ENCODE peak calls at places on chromosomes 3 and 15, in eight cellular contexts. B is NCI-H460; K is stimulated activated naive CD8-positive, alpha-beta T cell treated with anti-CD3 and anti-CD28 coated beads, Interleukin-15, Interleukin-2, amounts not matched to agents 100 U/mL and 50 U/mL, for 24 hours; U is amygdala; W is retina; S is stimulated activated CD4-positive, alpha-beta T cell treated with anti-CD3 and anti-CD28 coated beads, Interleukin-4, amount 100 ng/mL, for 1 hour; T is HT1080; G is fibroblast of the conjunctiva. M is an unnamed sample.

GRCh38 chr15:41860049-41860828 is 21.6 kb downstream of the PLA2G4B start:
- DNase-seq in W (no peak), T (no peak), B (no peak), G (no peak), K (no peak), U (no peak), S (no peak), M (no peak)

GRCh38 chr15:63504247-63504978 is at the start of gene USP3:
- DNase-seq in W (peak; percentile 99), T (peak; percentile 92), S (peak; percentile 90), U (peak; percentile 94), G (peak; percentile 86), B (peak; percentile 92), K (peak; percentile 93), M (peak; percentile 90)

GRCh38 chr3:85796140-85796539 is 837.4 kb downstream of the CADM2 start:
- DNase-seq in U (no peak), T (no peak), W (no peak), S (no peak), K (no peak), G (no peak), B (no peak), M (no peak)

GRCh38 chr3:66362541-66362941 is 138.3 kb downstream of the LRIG1 start:
- DNase-seq in W (no peak), K (no peak), B (no peak), U (no peak), S (no peak), G (peak; percentile 20), T (peak; percentile 34), M (no peak)

GRCh38 chr3:100912571-100912970 is 80.7 kb downstream of the ABI3BP start:
- DNase-seq in B (no peak), K (no peak), W (no peak), U (no peak), G (no peak), T (no peak), S (no peak), M (no peak)

GRCh38 chr15:81507831-81508230 is 133.8 kb upstream of the TMC3 start:
- DNase-seq in B (no peak), S (no peak), W (no peak), U (no peak), G (no peak), T (no peak), K (no peak), M (no peak)

GRCh38 chr3:177602601-177603136 is 405.4 kb upstream of the TBL1XR1 start:
- DNase-seq in G (no peak), K (no peak), T (no peak), U (no peak), B (no peak), S (no peak), W (no peak), M (no peak)

GRCh38 chr3:25239042-25239441 is 189.0 kb upstream of the RARB start:
- DNase-seq in B (no peak), U (no peak), S (no peak), W (no peak), T (no peak), G (no peak), K (no peak), M (no peak)

GRCh38 chr3:7290062-7290825 is 429.3 kb downstream of the GRM7 start:
- DNase-seq in W (no peak), U (no peak), B (no peak), G (no peak), K (no peak), T (no peak), S (no peak), M (no peak)

GRCh38 chr3:38029400-38030125 is at the start of gene PLCD1:
- DNase-seq in K (peak; percentile 35), U (peak; percentile 66), W (no peak), T (no peak), G (peak; percentile 60), B (no peak), S (peak; percentile 29), M (peak; percentile 23)

GRCh38 chr3:60599586-60599985 is 651.7 kb downstream of the FHIT start:
- DNase-seq in K (no peak), S (no peak), T (no peak), B (no peak), G (no peak), W (no peak), U (no peak), M (no peak)

GRCh38 chr15:81061490-81062235 is 60.9 kb downstream of the TLNRD1 start:
- DNase-seq in T (no peak), U (no peak), G (no peak), S (no peak), W (no peak), K (no peak), B (no peak), M (no peak)

GRCh38 chr3:88809993-88810392 is 297.4 kb upstream of the EPHA3 start:
- DNase-seq in W (no peak), T (no peak), U (no peak), G (no peak), K (no peak), B (no peak), S (no peak), M (no peak)

GRCh38 chr3:144112036-144112435 is 140.4 kb downstream of the DIPK2A start:
- DNase-seq in U (peak; percentile 45), K (no peak), W (no peak), G (no peak), B (no peak), T (no peak), S (no peak), M (no peak)

GRCh38 chr3:142724682-142725351 is 983 bp downstream of the TRPC1 start:
- DNase-seq in U (peak; percentile 55), T (peak; percentile 76), K (peak; percentile 28), W (peak; percentile 91), S (peak; percentile 17), G (peak; percentile 1), B (peak; percentile 22), M (peak; percentile 1)

GRCh38 chr3:187262360-187262759 is 29.2 kb downstream of the MASP1 start:
- DNase-seq in U (no peak), S (no peak), K (no peak), W (no peak), B (no peak), T (no peak), G (no peak), M (no peak)

GRCh38 chr3:143199998-143200909 is 80.7 kb downstream of the CHST2 start:
- DNase-seq in T (no peak), G (no peak), W (no peak), S (no peak), K (no peak), U (no peak), B (no peak), M (no peak)

GRCh38 chr3:102536479-102536878 is 101.7 kb downstream of the ZPLD1 start:
- DNase-seq in U (peak; percentile 17), B (peak; percentile 39), G (peak; percentile 17), S (no peak), K (no peak), T (peak; percentile 60), W (peak; percentile 60), M (no peak)

GRCh38 chr15:51155906-51156305 is 61.2 kb upstream of the TNFAIP8L3 start:
- DNase-seq in T (no peak), K (no peak), W (no peak), U (no peak), B (no peak), G (no peak), S (no peak), M (no peak)

GRCh38 chr15:56917652-56918045 is 795 bp upstream of the TCF12 start:
- DNase-seq in S (no peak), B (no peak), U (peak; percentile 70), K (no peak), W (no peak), G (no peak), T (no peak), M (no peak)

GRCh38 chr3:195438371-195438770 is 4.4 kb downstream of the ACAP2 start:
- DNase-seq in B (no peak), W (no peak), G (no peak), K (no peak), S (no peak), T (no peak), U (no peak), M (no peak)

GRCh38 chr3:174270841-174271240 is 588.3 kb upstream of the NAALADL2 start:
- DNase-seq in S (no peak), U (no peak), B (no peak), G (peak; percentile 40), T (peak; percentile 52), K (no peak), W (no peak), M (no peak)

GRCh38 chr15:76973362-76973743 is 21.6 kb upstream of the PSTPIP1 start:
- DNase-seq in K (peak; percentile 80), S (peak; percentile 65), B (no peak), U (peak; percentile 55), G (no peak), W (peak; percentile 65), T (peak; percentile 42), M (peak; percentile 58)

GRCh38 chr3:171011536-171012336 is 14.8 kb downstream of the SLC2A2 start:
- DNase-seq in G (no peak), U (no peak), S (no peak), K (no peak), W (no peak), B (no peak), T (no peak), M (no peak)

GRCh38 chr3:188197388-188197847 is 43.5 kb downstream of the LPP start:
- DNase-seq in T (peak; percentile 37), S (no peak), B (no peak), G (no peak), U (no peak), K (no peak), W (no peak), M (no peak)

GRCh38 chr15:36645106-36645505 is 65.7 kb downstream of the CDIN1 start:
- DNase-seq in K (no peak), T (no peak), W (no peak), G (no peak), U (no peak), S (no peak), B (no peak), M (no peak)

GRCh38 chr15:87498545-87498944 is 758.0 kb downstream of the NTRK3 start:
- DNase-seq in G (no peak), T (peak; percentile 61), S (no peak), B (no peak), K (no peak), W (no peak), U (no peak), M (no peak)

GRCh38 chr3:17424137-17424536 is 318.3 kb downstream of the TBC1D5 start:
- DNase-seq in S (no peak), W (no peak), U (no peak), T (no peak), B (no peak), G (peak; percentile 36), K (no peak), M (no peak)

GRCh38 chr3:64954995-64955636 is 267.3 kb upstream of the ADAMTS9 start:
- DNase-seq in G (no peak), B (no peak), K (no peak), U (no peak), S (no peak), W (no peak), T (peak; percentile 6), M (no peak)

GRCh38 chr3:190710723-190711122 is 151.8 kb downstream of the GMNC start:
- DNase-seq in W (no peak), K (no peak), T (no peak), G (no peak), U (no peak), S (no peak), B (no peak), M (no peak)

GRCh38 chr3:86563358-86563970 is 427.5 kb downstream of the VGLL3 start:
- DNase-seq in W (peak; percentile 12), U (no peak), S (no peak), B (peak; percentile 26), G (peak; percentile 22), K (no peak), T (peak; percentile 23), M (no peak)

GRCh38 chr15:81023483-81024264 is 23.0 kb downstream of the TLNRD1 start:
- DNase-seq in U (peak; percentile 66), B (no peak), G (peak; percentile 21), S (no peak), K (peak; percentile 54), W (peak; percentile 54), T (peak; percentile 40), M (no peak)

GRCh38 chr3:72782521-72782920 is 65.7 kb downstream of the SHQ1 start:
- DNase-seq in G (no peak), T (no peak), B (no peak), K (no peak), S (no peak), W (no peak), U (no peak), M (no peak)

GRCh38 chr3:65978116-65978515 is 60.6 kb downstream of the MAGI1 start:
- DNase-seq in K (no peak), G (no peak), B (no peak), W (no peak), S (no peak), T (no peak), U (no peak), M (no peak)